ENCODE peak calls at places on chromosomes 5 and 9, in eight cellular contexts. One of them, this sample, is unnamed.

GRCh38 chr9:18255158-18255629 is 218.8 kb upstream of the ADAMTSL1 start:
- DNase-seq in neuronal stem cell: peak
- DNase-seq in IMR-90: peak
- DNase-seq in small intestine: peak
- DNase-seq in brain microvascular endothelial cell: peak
- DNase-seq in ovary: peak
- DNase-seq in heart left ventricle: peak
- DNase-seq in endothelial cell of umbilical vein: peak
- DNase-seq in this sample: peak

GRCh38 chr5:90888511-90889324 is 330.1 kb downstream of the ADGRV1 start:
- DNase-seq in neuronal stem cell: no peak
- DNase-seq in IMR-90: peak
- DNase-seq in small intestine: peak
- DNase-seq in brain microvascular endothelial cell: no peak
- DNase-seq in ovary: no peak
- DNase-seq in heart left ventricle: no peak
- DNase-seq in endothelial cell of umbilical vein: peak
- DNase-seq in this sample: no peak

GRCh38 chr5:177403194-177403825 is 2.8 kb upstream of the PFN3 start:
- DNase-seq in neuronal stem cell: peak
- DNase-seq in IMR-90: peak
- DNase-seq in small intestine: peak
- DNase-seq in brain microvascular endothelial cell: no peak
- DNase-seq in ovary: peak
- DNase-seq in heart left ventricle: no peak
- DNase-seq in endothelial cell of umbilical vein: no peak
- DNase-seq in this sample: peak

GRCh38 chr9:32351845-32352244 is 32.6 kb upstream of the ACO1 start:
- DNase-seq in neuronal stem cell: no peak
- DNase-seq in IMR-90: peak
- DNase-seq in small intestine: no peak
- DNase-seq in brain microvascular endothelial cell: no peak
- DNase-seq in ovary: no peak
- DNase-seq in heart left ventricle: no peak
- DNase-seq in endothelial cell of umbilical vein: no peak
- DNase-seq in this sample: peak

GRCh38 chr5:115375922-115376321 is 79.5 kb upstream of the CCDC112 start:
- DNase-seq in neuronal stem cell: no peak
- DNase-seq in IMR-90: peak
- DNase-seq in small intestine: peak
- DNase-seq in brain microvascular endothelial cell: no peak
- DNase-seq in ovary: no peak
- DNase-seq in heart left ventricle: peak
- DNase-seq in endothelial cell of umbilical vein: no peak
- DNase-seq in this sample: no peak

GRCh38 chr9:33082135-33082534 is 5.7 kb upstream of the SMU1 start:
- DNase-seq in neuronal stem cell: no peak
- DNase-seq in IMR-90: no peak
- DNase-seq in small intestine: no peak
- DNase-seq in brain microvascular endothelial cell: no peak
- DNase-seq in ovary: no peak
- DNase-seq in heart left ventricle: no peak
- DNase-seq in endothelial cell of umbilical vein: peak
- DNase-seq in this sample: no peak

GRCh38 chr9:126423022-126423708 is 96.5 kb downstream of the MVB12B start:
- DNase-seq in neuronal stem cell: no peak
- DNase-seq in IMR-90: no peak
- DNase-seq in small intestine: no peak
- DNase-seq in brain microvascular endothelial cell: no peak
- DNase-seq in ovary: no peak
- DNase-seq in heart left ventricle: peak
- DNase-seq in endothelial cell of umbilical vein: no peak
- DNase-seq in this sample: no peak

GRCh38 chr5:148732692-148733091 is 78.4 kb upstream of the HTR4 start:
- DNase-seq in neuronal stem cell: no peak
- DNase-seq in IMR-90: no peak
- DNase-seq in small intestine: no peak
- DNase-seq in brain microvascular endothelial cell: no peak
- DNase-seq in ovary: no peak
- DNase-seq in heart left ventricle: no peak
- DNase-seq in endothelial cell of umbilical vein: no peak
- DNase-seq in this sample: no peak

GRCh38 chr9:18996191-18996590 is 36.8 kb downstream of the SAXO1 start:
- DNase-seq in neuronal stem cell: no peak
- DNase-seq in IMR-90: no peak
- DNase-seq in small intestine: no peak
- DNase-seq in brain microvascular endothelial cell: no peak
- DNase-seq in ovary: no peak
- DNase-seq in heart left ventricle: no peak
- DNase-seq in endothelial cell of umbilical vein: no peak
- DNase-seq in this sample: no peak

GRCh38 chr5:172688735-172689572 is 47.9 kb downstream of the NEURL1B start:
- DNase-seq in neuronal stem cell: no peak
- DNase-seq in IMR-90: peak
- DNase-seq in small intestine: no peak
- DNase-seq in brain microvascular endothelial cell: no peak
- DNase-seq in ovary: peak
- DNase-seq in heart left ventricle: peak
- DNase-seq in endothelial cell of umbilical vein: peak
- DNase-seq in this sample: no peak

GRCh38 chr9:35882265-35882848 is 12.2 kb upstream of the OR13J1 start:
- DNase-seq in neuronal stem cell: peak
- DNase-seq in IMR-90: peak
- DNase-seq in small intestine: peak
- DNase-seq in brain microvascular endothelial cell: peak
- DNase-seq in ovary: peak
- DNase-seq in heart left ventricle: peak
- DNase-seq in endothelial cell of umbilical vein: peak
- DNase-seq in this sample: peak

GRCh38 chr5:172463031-172463430 is 8.7 kb upstream of the SH3PXD2B start:
- DNase-seq in neuronal stem cell: no peak
- DNase-seq in IMR-90: no peak
- DNase-seq in small intestine: no peak
- DNase-seq in brain microvascular endothelial cell: no peak
- DNase-seq in ovary: no peak
- DNase-seq in heart left ventricle: no peak
- DNase-seq in endothelial cell of umbilical vein: no peak
- DNase-seq in this sample: no peak

GRCh38 chr9:74534847-74535246 is 37.7 kb downstream of the RORB start:
- DNase-seq in neuronal stem cell: no peak
- DNase-seq in IMR-90: no peak
- DNase-seq in small intestine: no peak
- DNase-seq in brain microvascular endothelial cell: no peak
- DNase-seq in ovary: no peak
- DNase-seq in heart left ventricle: no peak
- DNase-seq in endothelial cell of umbilical vein: no peak
- DNase-seq in this sample: no peak

GRCh38 chr5:30596495-30597064 is 596.9 kb upstream of the CDH6 start:
- DNase-seq in neuronal stem cell: no peak
- DNase-seq in IMR-90: no peak
- DNase-seq in small intestine: no peak
- DNase-seq in brain microvascular endothelial cell: no peak
- DNase-seq in ovary: no peak
- DNase-seq in heart left ventricle: no peak
- DNase-seq in endothelial cell of umbilical vein: no peak
- DNase-seq in this sample: no peak

GRCh38 chr5:132677191-132677590 is 3.4 kb downstream of the IL4 start:
- DNase-seq in neuronal stem cell: no peak
- DNase-seq in IMR-90: peak
- DNase-seq in small intestine: peak
- DNase-seq in brain microvascular endothelial cell: peak
- DNase-seq in ovary: no peak
- DNase-seq in heart left ventricle: peak
- DNase-seq in endothelial cell of umbilical vein: peak
- DNase-seq in this sample: peak

GRCh38 chr5:33470544-33470943 is 29.8 kb downstream of the TARS1 start:
- DNase-seq in neuronal stem cell: peak
- DNase-seq in IMR-90: peak
- DNase-seq in small intestine: no peak
- DNase-seq in brain microvascular endothelial cell: peak
- DNase-seq in ovary: no peak
- DNase-seq in heart left ventricle: no peak
- DNase-seq in endothelial cell of umbilical vein: peak
- DNase-seq in this sample: peak

GRCh38 chr5:75951158-75951557 is 132.0 kb upstream of the SV2C start:
- DNase-seq in neuronal stem cell: no peak
- DNase-seq in IMR-90: no peak
- DNase-seq in small intestine: no peak
- DNase-seq in brain microvascular endothelial cell: no peak
- DNase-seq in ovary: no peak
- DNase-seq in heart left ventricle: no peak
- DNase-seq in endothelial cell of umbilical vein: no peak
- DNase-seq in this sample: no peak

GRCh38 chr9:69131682-69132081 is 42.4 kb upstream of the TJP2 start:
- DNase-seq in neuronal stem cell: no peak
- DNase-seq in IMR-90: peak
- DNase-seq in small intestine: peak
- DNase-seq in brain microvascular endothelial cell: peak
- DNase-seq in ovary: no peak
- DNase-seq in heart left ventricle: no peak
- DNase-seq in endothelial cell of umbilical vein: peak
- DNase-seq in this sample: no peak
- H3K27ac ChIP-seq in neuronal stem cell: no peak
- H3K27ac ChIP-seq in IMR-90: peak
- H3K27ac ChIP-seq in small intestine: peak
- H3K27ac ChIP-seq in brain microvascular endothelial cell: no peak
- H3K27ac ChIP-seq in ovary: no peak
- H3K27ac ChIP-seq in heart left ventricle: peak
- H3K27ac ChIP-seq in endothelial cell of umbilical vein: peak
- H3K27ac ChIP-seq in this sample: no peak

DNA sequence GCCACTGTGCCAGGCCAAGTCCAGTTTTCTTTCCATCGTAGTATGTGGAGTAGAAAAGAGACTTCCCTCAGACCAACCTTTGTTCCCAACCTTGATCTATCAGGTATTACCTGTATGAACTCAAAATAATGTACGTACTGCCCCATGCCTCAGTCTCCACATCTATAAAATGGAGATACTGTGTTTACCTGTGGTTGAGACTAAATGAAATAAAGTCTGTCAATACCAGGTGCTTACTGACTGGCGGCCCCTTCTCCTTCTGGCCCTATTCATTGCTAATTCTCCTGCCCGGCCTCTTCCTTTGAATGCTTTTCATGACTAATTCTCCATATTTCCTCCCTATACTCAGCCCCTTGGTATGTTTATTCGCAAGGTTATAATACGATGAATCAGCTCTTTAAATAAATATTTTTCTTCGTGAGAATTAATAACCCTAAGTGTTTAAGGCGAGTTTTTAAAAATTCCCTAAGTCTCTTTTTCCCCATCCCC is 89.6 kb upstream of the BASP1 start:
- DNase-seq in neuronal stem cell: no peak
- DNase-seq in IMR-90: peak
- DNase-seq in small intestine: no peak
- DNase-seq in brain microvascular endothelial cell: peak
- DNase-seq in ovary: no peak
- DNase-seq in heart left ventricle: no peak
- DNase-seq in endothelial cell of umbilical vein: peak
- DNase-seq in this sample: no peak
- H3K4me3 ChIP-seq in neuronal stem cell: no peak
- H3K4me3 ChIP-seq in IMR-90: no peak
- H3K4me3 ChIP-seq in small intestine: no peak
- H3K4me3 ChIP-seq in brain microvascular endothelial cell: no peak
- H3K4me3 ChIP-seq in ovary: no peak
- H3K4me3 ChIP-seq in heart left ventricle: no peak
- H3K4me3 ChIP-seq in endothelial cell of umbilical vein: no peak
- H3K4me3 ChIP-seq in this sample: no peak

DNA sequence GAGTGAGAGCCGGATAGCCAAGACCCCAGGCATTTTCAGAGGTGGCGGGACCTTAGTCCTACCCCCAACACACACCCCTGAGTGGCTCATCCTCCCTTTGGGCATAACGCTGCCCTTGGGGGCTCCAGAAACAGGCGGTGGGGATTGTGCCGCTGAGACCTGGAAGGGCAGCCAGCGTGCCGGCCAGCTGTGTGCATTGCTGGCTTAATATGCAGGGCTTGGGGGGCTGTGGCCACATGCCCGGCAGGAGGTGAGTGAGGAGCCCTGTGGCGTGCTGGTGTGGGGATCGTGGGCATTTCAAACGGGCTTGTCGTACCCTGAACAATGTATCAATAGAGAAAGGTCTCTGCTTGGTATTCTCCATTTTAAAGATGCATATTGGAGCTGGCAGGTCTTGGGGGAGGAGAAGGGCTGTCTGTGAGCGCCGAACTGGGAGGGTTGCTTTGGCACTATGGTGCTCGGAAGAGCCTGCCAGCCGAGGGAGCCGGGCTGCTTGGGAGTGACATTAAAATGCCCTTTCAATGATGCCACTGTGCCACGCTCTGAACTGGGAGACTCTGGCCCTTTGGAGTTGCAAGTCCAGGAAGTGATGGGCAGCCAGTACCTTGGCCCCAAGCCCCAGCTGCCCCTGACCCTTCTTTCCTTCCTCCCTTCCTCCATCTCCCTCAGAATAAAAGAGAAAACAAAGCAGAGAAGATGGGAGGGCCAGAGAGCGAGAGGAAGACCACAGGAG is 11.2 kb upstream of the OLFM1 start:
- DNase-seq in neuronal stem cell: no peak
- DNase-seq in IMR-90: no peak
- DNase-seq in small intestine: no peak
- DNase-seq in brain microvascular endothelial cell: no peak
- DNase-seq in ovary: no peak
- DNase-seq in heart left ventricle: no peak
- DNase-seq in endothelial cell of umbilical vein: no peak
- DNase-seq in this sample: peak
- H3K27ac ChIP-seq in neuronal stem cell: no peak
- H3K27ac ChIP-seq in IMR-90: no peak
- H3K27ac ChIP-seq in small intestine: no peak
- H3K27ac ChIP-seq in brain microvascular endothelial cell: no peak
- H3K27ac ChIP-seq in ovary: no peak
- H3K27ac ChIP-seq in heart left ventricle: no peak
- H3K27ac ChIP-seq in endothelial cell of umbilical vein: no peak
- H3K27ac ChIP-seq in this sample: no peak

GRCh38 chr9:109250771-109251079 is 70.1 kb downstream of the EPB41L4B start:
- DNase-seq in neuronal stem cell: no peak
- DNase-seq in IMR-90: no peak
- DNase-seq in small intestine: no peak
- DNase-seq in brain microvascular endothelial cell: no peak
- DNase-seq in ovary: no peak
- DNase-seq in heart left ventricle: no peak
- DNase-seq in endothelial cell of umbilical vein: no peak
- DNase-seq in this sample: no peak

GRCh38 chr9:109252291-109252690 is 68.6 kb downstream of the EPB41L4B start:
- DNase-seq in neuronal stem cell: no peak
- DNase-seq in IMR-90: no peak
- DNase-seq in small intestine: no peak
- DNase-seq in brain microvascular endothelial cell: no peak
- DNase-seq in ovary: no peak
- DNase-seq in heart left ventricle: no peak
- DNase-seq in endothelial cell of umbilical vein: no peak
- DNase-seq in this sample: no peak

GRCh38 chr9:109250311-109250741 is 70.5 kb downstream of the EPB41L4B start:
- DNase-seq in neuronal stem cell: no peak
- DNase-seq in IMR-90: no peak
- DNase-seq in small intestine: no peak
- DNase-seq in brain microvascular endothelial cell: no peak
- DNase-seq in ovary: no peak
- DNase-seq in heart left ventricle: no peak
- DNase-seq in endothelial cell of umbilical vein: no peak
- DNase-seq in this sample: no peak

GRCh38 chr9:109251776-109252106 is 69.1 kb downstream of the EPB41L4B start:
- DNase-seq in neuronal stem cell: no peak
- DNase-seq in IMR-90: no peak
- DNase-seq in small intestine: no peak
- DNase-seq in brain microvascular endothelial cell: no peak
- DNase-seq in ovary: no peak
- DNase-seq in heart left ventricle: no peak
- DNase-seq in endothelial cell of umbilical vein: no peak
- DNase-seq in this sample: peak

GRCh38 chr9:109251080-109251775 is 69.6 kb downstream of the EPB41L4B start:
- DNase-seq in neuronal stem cell: no peak
- DNase-seq in IMR-90: peak
- DNase-seq in small intestine: peak
- DNase-seq in brain microvascular endothelial cell: peak
- DNase-seq in ovary: peak
- DNase-seq in heart left ventricle: no peak
- DNase-seq in endothelial cell of umbilical vein: peak
- DNase-seq in this sample: no peak
- H3K4me3 ChIP-seq in neuronal stem cell: no peak
- H3K4me3 ChIP-seq in IMR-90: no peak
- H3K4me3 ChIP-seq in small intestine: no peak
- H3K4me3 ChIP-seq in brain microvascular endothelial cell: no peak
- H3K4me3 ChIP-seq in ovary: no peak
- H3K4me3 ChIP-seq in heart left ventricle: no peak
- H3K4me3 ChIP-seq in endothelial cell of umbilical vein: no peak
- H3K4me3 ChIP-seq in this sample: no peak